ENCODE peak calls at places on chromosomes 11 and 22, in six cellular contexts. V, L, U, T, X and E are unnamed samples.

GRCh38 chr22:50289942-50290630 is 17.4 kb downstream of the PLXNB2 start:
- DNase-seq in X (no peak), T (no peak), V (no peak), U (no peak), L (no peak), E (no peak)

GRCh38 chr11:67996622-67997459 is 7.1 kb downstream of the UNC93B1 start:
- DNase-seq in X (no peak), T (no peak), V (peak; percentile 88), L (peak; percentile 89), U (peak; percentile 40), E (peak; percentile 96)

GRCh38 chr11:117600261-117600783 is 196.7 kb downstream of the DSCAML1 start:
- DNase-seq in T (no peak), U (no peak), L (no peak), V (no peak), X (no peak), E (no peak)

GRCh38 chr22:44025171-44026065 is 1.3 kb downstream of the PARVB start:
- DNase-seq in T (no peak), U (peak; percentile 66), L (peak; percentile 88), X (no peak), V (peak; percentile 83), E (no peak)

GRCh38 chr11:118343248-118343647 is 743 bp upstream of the CD3D start:
- DNase-seq in V (no peak), U (no peak), L (no peak), T (no peak), X (no peak), E (no peak)

GRCh38 chr11:74634537-74634936 is 42.2 kb downstream of the POLD3 start:
- DNase-seq in L (no peak), X (peak; percentile 52), U (no peak), V (peak; percentile 14), T (no peak), E (peak; percentile 12)

GRCh38 chr11:2912498-2912897 is 16.7 kb downstream of the PHLDA2 start:
- DNase-seq in X (no peak), V (peak; percentile 95), L (no peak), U (no peak), T (peak; percentile 95), E (peak; percentile 99)

GRCh38 chr11:1888811-1889526 is 2.7 kb downstream of the PRR33 start:
- DNase-seq in V (peak; percentile 39), T (no peak), L (peak; percentile 93), U (no peak), X (peak; percentile 26), E (no peak)

GRCh38 chr11:7668911-7669310 is 4.4 kb downstream of the CYB5R2 start:
- DNase-seq in T (no peak), X (no peak), U (no peak), V (no peak), L (no peak), E (no peak)

GRCh38 chr11:117438371-117439000 is 110.8 kb downstream of the CEP164 start:
- DNase-seq in T (no peak), U (peak; percentile 61), V (no peak), L (peak; percentile 47), X (no peak), E (no peak)

GRCh38 chr22:40721266-40721665 is 42.0 kb downstream of the MCHR1 start:
- DNase-seq in L (no peak), X (no peak), V (no peak), T (no peak), U (no peak), E (peak; percentile 49)

GRCh38 chr11:1873048-1873812 is 18.5 kb downstream of the PRR33 start:
- DNase-seq in U (no peak), T (no peak), X (no peak), L (peak; percentile 66), V (no peak), E (peak; percentile 65)

GRCh38 chr11:86374586-86374985 is at the start of gene CCDC81:
- DNase-seq in T (no peak), X (no peak), U (no peak), V (no peak), L (no peak), E (no peak)

GRCh38 chr11:61370349-61371005 is 8.3 kb downstream of the TMEM138 start:
- DNase-seq in X (no peak), L (no peak), T (no peak), V (no peak), U (no peak), E (no peak)

GRCh38 chr11:73401217-73401923 is 25.2 kb downstream of the RELT start:
- DNase-seq in L (no peak), T (no peak), X (no peak), U (no peak), V (no peak), E (no peak)

GRCh38 chr11:101436511-101437142 is 147.2 kb downstream of the TRPC6 start:
- DNase-seq in L (no peak), X (peak; percentile 47), T (peak; percentile 21), V (peak; percentile 34), U (no peak), E (no peak)

GRCh38 chr11:96228472-96228871 is 114.5 kb downstream of the MAML2 start:
- DNase-seq in L (no peak), X (peak; percentile 67), U (no peak), V (peak; percentile 49), T (peak; percentile 84), E (peak; percentile 20)

GRCh38 chr22:24207264-24208011 is 26.2 kb downstream of the SUSD2 start:
- DNase-seq in L (no peak), T (no peak), U (no peak), V (no peak), X (no peak), E (no peak)

GRCh38 chr22:42714308-42714707 is 6.4 kb downstream of the A4GALT start:
- DNase-seq in V (no peak), X (no peak), U (no peak), L (no peak), T (no peak), E (no peak)

GRCh38 chr22:27218012-27218483 is 560.7 kb downstream of the MIAT start:
- DNase-seq in U (no peak), X (no peak), V (no peak), T (no peak), L (no peak), E (no peak)

GRCh38 chr11:32290783-32291182 is 144.6 kb downstream of the WT1 start:
- DNase-seq in V (no peak), T (no peak), U (no peak), X (no peak), L (no peak), E (no peak)

GRCh38 chr22:50047346-50047745 is 10.8 kb downstream of the TTLL8 start:
- DNase-seq in V (no peak), T (no peak), U (no peak), L (no peak), X (no peak), E (no peak)

GRCh38 chr22:42194953-42195352 is 64.3 kb upstream of the CYP2D6 start:
- DNase-seq in V (no peak), L (no peak), X (no peak), T (no peak), U (no peak), E (no peak)

GRCh38 chr11:76524919-76525318 is 80.1 kb downstream of the EMSY start:
- DNase-seq in V (no peak), L (no peak), T (peak; percentile 62), U (no peak), X (no peak), E (peak; percentile 3)

GRCh38 chr11:70804174-70804855 is 406.0 kb downstream of the CTTN start:
- DNase-seq in V (no peak), L (peak; percentile 90), X (no peak), T (no peak), U (no peak), E (no peak)

DNA sequence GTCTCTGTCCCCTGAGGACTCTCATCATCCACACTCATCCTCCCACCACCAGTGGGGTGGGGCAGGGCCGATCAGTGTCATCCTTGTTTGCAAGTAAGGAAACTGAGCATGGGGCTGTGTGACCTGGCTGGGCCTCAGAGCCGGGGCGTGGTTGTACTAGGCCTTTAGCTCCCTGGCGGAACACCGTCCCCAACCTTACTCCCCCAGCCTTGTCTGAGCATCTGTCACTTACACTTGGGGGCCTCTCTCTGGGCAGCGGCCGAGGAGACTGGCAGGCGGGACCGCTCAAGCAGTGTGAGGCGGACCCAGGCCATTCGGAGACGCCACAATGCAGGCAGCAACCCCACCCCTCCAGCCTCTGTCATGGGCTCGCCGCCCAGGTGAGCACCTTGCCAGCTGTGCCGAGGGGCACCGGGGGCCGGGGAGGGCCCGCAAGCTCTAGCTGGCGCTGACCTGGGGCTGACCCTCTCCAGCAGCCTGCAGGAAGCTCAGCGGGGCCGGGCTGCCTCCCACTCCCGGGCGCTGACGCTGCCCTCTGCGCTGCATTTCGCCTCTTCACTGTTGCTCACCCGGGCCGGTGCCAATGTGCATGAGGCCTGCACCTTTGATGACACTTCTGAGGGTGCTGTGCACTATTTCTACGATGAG is 3.8 kb downstream of the PCNX3 start:
- DNase-seq in U (no peak), X (no peak), L (peak; percentile 75), V (no peak), T (no peak), E (no peak)
- TF ChIP-seq POLR2A in U (no peak), X (no peak), L (no peak), V (no peak), T (no peak), E (no peak)

GRCh38 chr22:32204856-32205722 is at the start of gene RFPL2:
- DNase-seq in V (peak; percentile 32), L (no peak), T (no peak), U (no peak), X (no peak), E (no peak)
- TF ChIP-seq POLR2A in V (no peak), L (no peak), T (no peak), U (no peak), X (no peak), E (no peak)

DNA sequence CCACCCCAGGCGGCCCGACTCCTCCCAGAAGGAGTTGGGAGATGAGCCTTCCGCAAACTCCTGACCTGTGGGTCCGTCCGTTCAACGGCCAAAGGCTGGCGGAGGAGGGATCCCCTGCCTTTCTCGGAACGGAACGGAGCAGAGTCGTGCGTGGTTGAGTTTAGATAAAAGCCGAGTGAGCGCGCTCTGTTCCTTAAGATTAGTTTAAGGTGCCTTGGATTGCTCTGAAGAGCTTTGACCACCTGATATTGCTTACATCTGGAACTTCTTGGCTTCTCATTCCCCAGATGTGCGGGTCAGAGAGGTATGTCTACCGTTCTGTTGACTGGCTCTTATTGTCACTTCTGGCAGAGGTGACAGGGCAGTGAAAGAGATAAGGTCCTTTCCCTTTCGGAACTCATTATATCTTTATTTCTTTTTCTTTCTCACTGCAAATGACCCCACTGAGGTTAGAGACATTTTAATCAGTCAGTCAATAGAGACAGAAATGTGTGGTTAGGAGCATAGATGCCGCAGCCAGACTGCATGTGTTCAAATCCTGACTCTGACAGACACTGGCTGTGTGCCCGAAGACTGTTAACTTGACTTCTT is at the start of gene TRIM6:
- DNase-seq in L (peak; percentile 84), T (peak; percentile 26), U (no peak), V (peak; percentile 52), X (peak; percentile 59), E (peak; percentile 75)
- TF ChIP-seq POLR2A in L (no peak), T (no peak), U (no peak), V (no peak), X (no peak), E (peak; percentile 39)

DNA sequence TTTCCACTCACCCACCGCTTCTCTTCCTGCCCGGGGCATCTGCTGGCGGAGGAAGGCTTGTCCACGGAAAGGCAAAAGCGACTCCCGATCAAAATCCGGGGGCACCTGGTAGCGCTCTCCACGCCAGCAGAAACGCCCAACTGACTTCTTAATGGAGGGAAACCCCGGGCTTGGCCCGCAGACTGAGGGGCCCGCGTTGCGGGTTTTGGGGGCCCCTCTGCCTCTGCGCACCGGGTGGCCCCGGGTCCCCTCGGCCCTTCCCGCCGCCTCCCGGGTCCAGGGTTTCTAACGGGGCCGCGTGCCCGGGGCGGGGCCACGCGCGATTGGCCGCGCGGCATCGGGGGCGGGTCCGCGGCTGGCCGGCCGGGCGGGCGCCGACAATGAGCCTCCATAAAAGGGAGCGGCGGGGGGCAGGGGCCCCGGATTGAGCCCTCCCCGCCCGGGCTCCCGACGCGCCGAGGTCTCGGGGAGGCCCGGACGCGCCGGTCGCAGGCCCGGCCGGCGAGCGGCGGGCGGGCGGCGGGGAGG is at the start of gene SPINDOC:
- DNase-seq in U (peak; percentile 93), X (peak; percentile 79), L (peak; percentile 92), V (peak; percentile 82), T (peak; percentile 74), E (peak; percentile 89)
- TF ChIP-seq POLR2A in U (peak; percentile 79), X (peak; percentile 58), L (no peak), V (no peak), T (peak; percentile 53), E (peak; percentile 89)